ENCODE peak calls at places on chromosomes 16 and 17, in four cellular contexts. S, F, X and G are unnamed samples.

GRCh38 chr17:74499992-74500391 is 31.3 kb downstream of the CD300LB start:
- DNase-seq in F (no peak), S (no peak), X (no peak), G (no peak)

GRCh38 chr16:87203060-87203656 is 114.0 kb downstream of the C16orf95 start:
- DNase-seq in F (peak), X (peak), S (peak), G (peak)

GRCh38 chr16:17258848-17259713 is 211.7 kb downstream of the XYLT1 start:
- DNase-seq in F (no peak), S (no peak), X (no peak), G (no peak)

GRCh38 chr17:43570518-43570928 is 24.4 kb upstream of the ETV4 start:
- DNase-seq in X (peak), S (peak), F (no peak), G (no peak)

GRCh38 chr17:61188081-61188480 is 211.6 kb upstream of the TBX2 start:
- DNase-seq in X (no peak), S (no peak), F (no peak), G (no peak)

GRCh38 chr16:58306327-58306726 is 11.5 kb upstream of the PRSS54 start:
- DNase-seq in X (peak), S (peak), F (no peak), G (peak)

GRCh38 chr17:78885956-78886355 is 17.0 kb downstream of the CEP295NL start:
- DNase-seq in S (no peak), X (no peak), F (no peak), G (no peak)

GRCh38 chr17:3513305-3514035 is 37.7 kb downstream of the ASPA start:
- DNase-seq in S (no peak), X (no peak), F (no peak), G (no peak)

GRCh38 chr17:8275421-8276290 is 12.8 kb upstream of the RANGRF start:
- DNase-seq in S (no peak), F (no peak), X (no peak), G (no peak)

GRCh38 chr17:72477529-72477928 is 356.7 kb downstream of the SOX9 start:
- DNase-seq in S (no peak), X (peak), F (no peak), G (no peak)

DNA sequence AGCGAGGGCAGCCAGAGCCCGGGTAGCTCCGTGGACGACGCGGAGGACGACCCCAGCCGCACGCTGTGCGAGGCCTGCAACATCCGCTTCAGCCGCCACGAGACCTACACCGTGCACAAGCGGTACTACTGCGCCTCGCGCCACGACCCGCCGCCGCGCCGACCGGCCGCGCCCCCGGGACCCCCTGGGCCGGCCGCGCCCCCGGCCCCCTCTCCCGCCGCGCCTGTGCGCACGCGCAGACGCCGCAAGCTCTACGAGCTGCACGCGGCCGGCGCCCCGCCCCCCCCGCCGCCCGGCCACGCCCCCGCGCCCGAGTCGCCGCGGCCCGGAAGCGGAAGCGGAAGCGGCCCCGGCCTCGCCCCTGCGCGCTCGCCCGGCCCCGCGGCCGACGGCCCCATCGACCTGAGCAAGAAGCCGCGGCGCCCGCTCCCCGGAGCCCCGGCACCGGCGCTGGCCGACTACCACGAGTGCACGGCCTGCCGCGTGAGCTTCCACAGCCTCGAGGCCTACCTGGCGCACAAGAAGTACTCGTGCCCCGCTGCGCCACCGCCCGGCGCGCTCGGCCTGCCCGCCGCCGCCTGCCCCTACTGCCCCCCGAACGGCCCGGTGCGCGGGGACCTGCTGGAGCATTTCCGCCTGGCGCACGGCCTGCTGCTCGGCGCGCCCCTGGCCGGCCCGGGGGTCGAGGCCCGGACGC is 36.1 kb upstream of the ZC3H18 start:
- DNase-seq in F (peak), S (peak), X (peak), G (peak)
- H3K4me3 ChIP-seq in F (peak), S (peak), X (peak), G (no peak)

GRCh38 chr16:2026461-2027023 is at the start of gene NHERF2:
- DNase-seq in F (no peak), X (no peak), S (no peak), G (no peak)
- H3K4me3 ChIP-seq in F (peak), X (peak), S (peak), G (peak)

GRCh38 chr17:39306028-39306427 is 80.3 kb upstream of the STAC2 start:
- DNase-seq in X (no peak), S (no peak), F (no peak), G (no peak)
- H3K4me3 ChIP-seq in X (no peak), S (no peak), F (no peak), G (no peak)

DNA sequence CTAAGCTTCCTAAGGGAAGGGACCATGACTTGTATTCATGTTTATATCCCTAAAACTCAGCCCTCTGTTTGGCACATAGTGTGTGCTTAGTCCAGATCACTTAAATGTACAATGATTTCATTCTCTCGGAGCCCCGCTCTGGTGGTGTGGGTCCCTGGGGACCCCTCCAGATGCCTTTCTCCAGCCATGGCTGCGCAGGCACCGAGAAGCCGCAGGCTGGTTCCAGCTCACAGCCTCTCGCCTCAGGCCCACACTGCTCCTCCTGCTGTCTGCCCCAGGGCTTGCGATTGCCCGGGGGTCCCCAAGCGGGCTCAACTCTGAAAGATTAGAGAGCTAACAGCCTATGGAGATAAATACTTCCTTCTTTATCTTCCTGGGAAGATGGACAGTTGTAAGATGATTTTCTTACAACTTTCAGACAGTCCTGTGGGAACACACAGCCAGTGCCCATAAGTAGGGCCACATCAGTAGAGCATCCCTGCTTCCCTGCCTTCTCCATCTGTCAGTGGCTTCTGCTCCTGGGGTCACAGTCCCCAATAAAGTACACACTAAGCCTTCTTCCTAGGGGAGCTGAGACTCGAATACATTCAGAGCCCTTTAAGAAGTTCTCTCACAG is 66.2 kb downstream of the CENPV start:
- DNase-seq in F (no peak), S (no peak), X (no peak), G (peak)
- H3K4me3 ChIP-seq in F (no peak), S (no peak), X (no peak), G (peak)

GRCh38 chr17:47852113-47852949 is 1.4 kb upstream of the SP6 start:
- DNase-seq in S (no peak), F (no peak), X (no peak), G (no peak)

GRCh38 chr17:47851764-47852112 is 775 bp upstream of the SP6 start:
- DNase-seq in S (no peak), F (no peak), X (no peak), G (no peak)

GRCh38 chr17:47848198-47848513 is 2.8 kb downstream of the SP6 start:
- DNase-seq in X (no peak), S (no peak), F (no peak), G (no peak)

GRCh38 chr17:47850692-47851573 is at the start of gene SP6:
- DNase-seq in X (peak), F (no peak), S (peak), G (peak)

DNA sequence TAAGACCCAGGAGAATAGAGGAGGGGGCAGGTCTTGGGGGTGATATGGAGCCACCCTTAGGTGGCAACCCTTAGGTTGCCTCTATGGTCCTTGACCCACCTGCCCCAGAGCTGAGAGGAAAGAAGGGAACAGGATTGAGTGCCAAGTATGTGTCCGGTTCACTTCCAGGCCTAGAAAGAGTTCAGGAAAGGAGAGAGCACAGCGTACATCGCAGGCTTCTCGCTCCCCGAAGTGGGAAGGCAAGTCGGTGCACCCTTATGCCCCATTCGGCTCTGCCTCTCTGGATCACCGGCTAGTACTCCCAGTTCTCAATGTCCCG is 631 bp downstream of the SP6 start:
- DNase-seq in X (no peak), S (no peak), F (no peak), G (no peak)
- H3K4me3 ChIP-seq in X (peak), S (no peak), F (peak), G (no peak)